ENCODE peak calls at places on chromosome 5, in four cellular contexts. L, F, E and G are unnamed samples. For H3K9me3, the result is how much of the 10 kb centered on the place peaks cover.

GRCh38 chr5:152546493-152546892 is 141.4 kb upstream of the NMUR2 start:
- DNase-seq in F (no peak), L (no peak), E (no peak), G (no peak)

GRCh38 chr5:159422371-159422770 is 92.1 kb upstream of the IL12B start:
- DNase-seq in L (no peak), F (no peak), E (no peak), G (no peak)

GRCh38 chr5:65479527-65479926 is 2.2 kb downstream of the ADAMTS6 start:
- DNase-seq in E (no peak), F (no peak), L (no peak), G (no peak)

GRCh38 chr5:174692982-174693422 is 31.4 kb upstream of the MSX2 start:
- DNase-seq in F (no peak), L (no peak), E (no peak), G (no peak)

GRCh38 chr5:119328753-119329602 is 26.8 kb upstream of the TNFAIP8 start:
- DNase-seq in F (no peak), L (no peak), E (no peak), G (no peak)

GRCh38 chr5:40226906-40227305 is 452.8 kb upstream of the PTGER4 start:
- DNase-seq in L (no peak), E (no peak), F (no peak), G (no peak)

GRCh38 chr5:174271316-174271715 is 225.8 kb downstream of the NSG2 start:
- DNase-seq in E (no peak), L (no peak), F (no peak), G (no peak)

GRCh38 chr5:9538504-9538903 is 7.4 kb downstream of the SEMA5A start:
- DNase-seq in L (no peak), F (no peak), E (no peak), G (no peak)

GRCh38 chr5:20248102-20248501 is 260.1 kb upstream of the CDH18 start:
- DNase-seq in E (no peak), L (no peak), F (no peak), G (no peak)

GRCh38 chr5:113607361-113607760 is 93.9 kb downstream of the YTHDC2 start:
- DNase-seq in L (no peak), F (no peak), E (no peak), G (no peak)

GRCh38 chr5:27830551-27830950 is 792.2 kb upstream of the CDH9 start:
- DNase-seq in L (no peak), F (no peak), E (no peak), G (no peak)

GRCh38 chr5:59722875-59723274 is 170.7 kb downstream of the PDE4D start:
- DNase-seq in F (no peak), E (no peak), L (no peak), G (no peak)

GRCh38 chr5:107557051-107557658 is 113.6 kb downstream of the EFNA5 start:
- DNase-seq in L (no peak), E (no peak), F (no peak), G (no peak)

GRCh38 chr5:96180684-96181083 is 219.0 kb upstream of the ELL2 start:
- DNase-seq in E (no peak), L (no peak), F (no peak), G (no peak)

GRCh38 chr5:31585519-31586270 is 53.2 kb upstream of the PDZD2 start:
- DNase-seq in F (no peak), E (no peak), L (no peak), G (no peak)

GRCh38 chr5:55851675-55851979 is 470 bp downstream of the IL31RA start:
- DNase-seq in F (no peak), E (no peak), L (no peak), G (no peak)

GRCh38 chr5:108259306-108259705 is 122.6 kb downstream of the FBXL17 start:
- DNase-seq in F (no peak), E (no peak), L (no peak), G (no peak)

GRCh38 chr5:68007446-68007845 is 208.1 kb upstream of the PIK3R1 start:
- DNase-seq in E (peak), F (no peak), L (no peak), G (no peak)

GRCh38 chr5:124570285-124571035 is 176.0 kb downstream of the ZNF608 start:
- DNase-seq in L (no peak), F (no peak), E (no peak), G (no peak)

GRCh38 chr5:172909931-172910502 is 49.2 kb upstream of the RPL26L1 start:
- DNase-seq in E (no peak), L (no peak), F (no peak), G (no peak)

GRCh38 chr5:56319281-56320242 is 86.4 kb upstream of the ANKRD55 start:
- DNase-seq in E (peak), F (no peak), L (peak), G (no peak)

GRCh38 chr5:93884254-93884653 is 142.9 kb upstream of the POU5F2 start:
- DNase-seq in F (no peak), L (no peak), E (no peak), G (no peak)

GRCh38 chr5:6715271-6715670 is 2.0 kb downstream of the TENT4A start:
- DNase-seq in E (no peak), F (no peak), L (no peak), G (no peak)

GRCh38 chr5:58887721-58888409 is 305.0 kb downstream of the RAB3C start:
- DNase-seq in F (no peak), L (no peak), E (peak), G (no peak)

GRCh38 chr5:9363026-9363793 is 182.7 kb downstream of the SEMA5A start:
- DNase-seq in E (no peak), F (no peak), L (no peak), G (no peak)

GRCh38 chr5:139245637-139246335 is 47.6 kb upstream of the SIL1 start:
- DNase-seq in F (no peak), E (no peak), L (no peak), G (no peak)

GRCh38 chr5:120367896-120368634 is 96.0 kb upstream of the PRR16 start:
- DNase-seq in E (no peak), F (no peak), L (no peak), G (no peak)

GRCh38 chr5:67774153-67774552 is 441.4 kb upstream of the PIK3R1 start:
- DNase-seq in E (peak), F (no peak), L (no peak), G (no peak)

GRCh38 chr5:112737472-112738179 is at the start of gene APC:
- DNase-seq in E (peak), F (peak), L (peak), G (peak)

GRCh38 chr5:142463880-142464279 is 139.1 kb upstream of the SPRY4 start:
- DNase-seq in F (no peak), L (no peak), E (no peak), G (no peak)

GRCh38 chr5:142461028-142461427 is 136.2 kb upstream of the SPRY4 start:
- DNase-seq in L (no peak), F (no peak), E (no peak), G (no peak)

GRCh38 chr5:142465476-142465875 is 140.7 kb upstream of the SPRY4 start:
- DNase-seq in L (no peak), E (no peak), F (no peak), G (no peak)

DNA sequence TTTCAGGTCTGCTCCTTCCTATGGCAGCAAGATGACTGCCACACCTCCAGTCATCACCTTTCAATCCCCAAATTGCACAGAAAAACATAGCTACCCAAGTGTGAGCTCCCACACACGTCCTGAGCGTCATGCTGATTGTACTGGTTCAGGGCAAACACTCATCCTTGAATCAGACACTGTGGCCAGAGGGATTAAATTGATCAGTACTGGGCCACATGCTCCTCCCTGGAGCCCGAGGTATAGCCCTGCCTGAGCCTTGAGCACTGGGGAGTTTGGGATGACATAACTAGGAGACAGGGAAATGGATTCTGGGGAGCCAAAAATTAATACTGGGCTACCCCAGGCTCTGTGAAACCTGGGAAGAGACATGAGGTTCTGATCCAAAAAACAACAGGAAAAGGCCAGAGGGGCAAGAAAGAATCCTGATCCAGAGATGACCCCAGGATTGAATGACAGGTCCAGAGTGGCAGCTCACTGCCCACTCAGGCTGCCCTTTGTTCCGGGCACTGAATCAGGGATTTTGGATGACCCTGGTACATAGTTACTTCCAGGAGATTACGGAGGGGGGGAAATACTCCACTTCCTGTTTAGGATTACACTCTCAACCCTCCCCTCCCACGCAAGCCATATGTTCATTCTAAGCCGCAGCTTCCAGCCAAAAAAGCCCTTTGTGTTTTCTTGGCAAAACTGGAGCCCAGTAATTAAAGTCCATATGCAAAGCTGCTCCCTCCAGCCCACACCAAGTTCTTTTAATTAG is 141.6 kb upstream of the SPRY4 start:
- DNase-seq in E (no peak), L (no peak), F (no peak), G (no peak)
- H3K27ac ChIP-seq in E (no peak), L (no peak), F (no peak), G (no peak)

GRCh38 chr5:166270712-166271111 is 2020.7 kb upstream of the WWC1 start:
- DNase-seq in L (no peak), E (no peak), F (no peak), G (no peak)

GRCh38 chr5:166276006-166276405 is 2015.4 kb upstream of the WWC1 start:
- DNase-seq in L (no peak), F (no peak), E (no peak), G (no peak)
- H3K9me3 ChIP-seq in L (under half), F (under half), E (under half), G (under half)

GRCh38 chr5:620152-620551 is 8.0 kb downstream of the CEP72 start:
- DNase-seq in F (no peak), E (no peak), L (peak), G (no peak)
- H3K27ac ChIP-seq in F (no peak), E (no peak), L (no peak), G (no peak)

GRCh38 chr5:141402553-141403328 is at the start of gene PCDHGA9:
- DNase-seq in E (no peak), F (no peak), L (no peak), G (no peak)
- H3K9me3 ChIP-seq in E (half or more), F (half or more), L (half or more), G (under half)

DNA sequence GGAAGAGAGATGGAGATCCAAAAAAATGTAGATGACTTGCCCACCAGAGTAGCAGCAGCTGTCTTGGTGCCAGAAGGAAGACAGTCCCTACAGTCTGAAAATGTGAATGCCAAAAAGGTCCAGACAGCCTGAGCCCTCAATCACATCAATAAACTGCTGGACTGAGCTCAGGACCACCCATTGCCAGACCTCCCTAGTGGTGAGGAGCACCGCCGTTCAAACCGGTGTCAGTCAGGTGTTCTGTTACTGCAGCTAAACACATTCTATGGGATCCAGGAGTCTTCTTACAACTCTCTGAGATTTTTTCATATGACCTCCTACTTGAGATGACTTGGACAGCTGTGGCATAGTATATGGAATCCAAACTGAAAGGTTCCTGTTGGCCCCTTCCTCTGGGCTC is 32.0 kb upstream of the OTP start:
- DNase-seq in E (no peak), F (no peak), L (no peak), G (no peak)
- H3K27ac ChIP-seq in E (no peak), F (no peak), L (no peak), G (no peak)

GRCh38 chr5:2257326-2258244 is 374.9 kb upstream of the IRX4 start:
- DNase-seq in F (no peak), L (no peak), E (no peak), G (no peak)
- H3K9me3 ChIP-seq in F (under half), L (under half), E (under half), G (under half)

DNA sequence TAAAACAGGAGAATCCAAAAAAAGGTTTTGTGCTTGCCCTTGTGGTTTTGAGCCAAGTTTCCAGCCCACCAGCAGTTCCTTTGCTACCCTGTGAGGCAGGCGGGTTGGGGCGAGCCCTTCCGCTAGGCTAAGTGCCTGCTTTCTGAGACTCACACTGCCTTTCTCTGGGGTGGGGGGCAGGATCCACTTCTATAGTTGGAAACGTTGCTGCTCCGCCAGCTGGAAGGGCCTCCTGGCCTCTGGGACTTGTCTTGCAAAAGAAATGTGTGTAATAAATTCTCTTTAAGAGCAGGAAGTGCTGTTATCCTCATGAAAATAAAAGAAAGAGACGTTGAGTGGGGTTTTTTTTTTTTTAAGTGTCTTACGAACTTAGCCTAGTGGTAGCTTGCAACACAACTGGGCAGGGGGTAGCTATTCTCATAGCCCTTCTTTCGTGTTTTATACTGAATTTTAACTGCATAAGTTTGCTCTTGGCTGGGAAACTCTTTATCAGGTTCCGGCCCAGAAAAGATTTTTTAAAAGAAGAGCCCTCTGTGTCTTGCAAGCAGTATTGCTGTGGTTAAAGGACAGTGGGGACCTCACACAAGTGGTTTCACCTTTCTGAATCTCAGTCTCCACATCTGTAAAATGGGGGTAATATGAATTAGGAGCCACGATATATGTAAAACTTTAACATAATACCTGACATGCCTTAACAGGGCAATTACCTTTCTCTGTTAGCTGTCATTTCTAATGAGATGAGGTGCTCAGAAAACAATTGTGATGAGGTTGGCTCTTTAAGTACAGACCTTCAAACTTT is 19.8 kb downstream of the JADE2 start:
- DNase-seq in E (peak), L (no peak), F (no peak), G (no peak)
- H3K27ac ChIP-seq in E (peak), L (no peak), F (peak), G (peak)

GRCh38 chr5:166013417-166013816 is 2278.0 kb upstream of the WWC1 start:
- DNase-seq in E (no peak), L (no peak), F (no peak), G (no peak)
- H3K9me3 ChIP-seq in E (under half), L (under half), F (under half), G (under half)

GRCh38 chr5:140381351-140381750 is 20.3 kb upstream of the ANKHD1 start:
- DNase-seq in F (no peak), L (no peak), E (no peak), G (no peak)

GRCh38 chr5:140383300-140383699 is 18.3 kb upstream of the ANKHD1 start:
- DNase-seq in F (no peak), E (no peak), L (no peak), G (no peak)

GRCh38 chr5:140382866-140383265 is 18.8 kb upstream of the ANKHD1 start:
- DNase-seq in E (no peak), F (no peak), L (no peak), G (no peak)

DNA sequence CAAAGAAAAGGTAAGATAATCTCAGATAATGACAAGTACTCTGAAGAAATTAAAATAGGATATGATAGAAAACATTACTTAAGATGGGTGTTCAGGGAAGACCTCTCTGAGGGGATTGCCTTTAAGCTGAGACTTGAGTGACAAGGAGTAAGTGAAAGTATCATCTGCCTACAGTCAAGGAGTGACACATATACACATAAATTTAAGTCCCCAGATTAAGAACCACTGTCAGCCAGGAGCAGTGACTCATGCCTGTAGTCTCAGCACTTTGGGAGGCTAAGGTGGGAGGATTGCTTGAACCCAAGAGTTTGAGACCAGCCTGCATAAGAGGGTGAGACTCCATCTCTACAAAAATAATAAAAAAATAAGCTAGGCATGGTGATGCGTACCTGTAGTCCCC is 19.7 kb upstream of the ANKHD1 start:
- DNase-seq in F (no peak), E (no peak), L (no peak), G (no peak)
- H3K27ac ChIP-seq in F (no peak), E (no peak), L (no peak), G (no peak)